ENCODE peak calls at places on chromosomes 5 and 9, in four cellular contexts. A, Z, H and D are unnamed samples.

GRCh38 chr5:169945831-169946261 is 34.4 kb downstream of the INSYN2B start:
- DNase-seq in A (no peak), Z (peak), H (no peak), D (no peak)

GRCh38 chr5:133512896-133513295 is 99.4 kb downstream of the FSTL4 start:
- DNase-seq in A (no peak), Z (no peak), H (no peak), D (no peak)

GRCh38 chr5:161034456-161034855 is 182.4 kb upstream of the ATP10B start:
- DNase-seq in A (no peak), Z (no peak), H (no peak), D (no peak)

GRCh38 chr9:133727277-133727875 is 10.8 kb downstream of the SARDH start:
- DNase-seq in A (no peak), Z (no peak), H (no peak), D (no peak)

GRCh38 chr9:128823362-128823902 is 5.1 kb downstream of the ENDOG start:
- DNase-seq in A (no peak), Z (no peak), H (no peak), D (no peak)

GRCh38 chr9:35342221-35342620 is 147.7 kb upstream of the RUSC2 start:
- DNase-seq in A (no peak), Z (no peak), H (no peak), D (no peak)

GRCh38 chr5:100505984-100506670 is 29.0 kb upstream of the FAM174A start:
- DNase-seq in A (no peak), Z (no peak), H (no peak), D (no peak)

GRCh38 chr5:108858959-108859358 is 111.3 kb downstream of the FER start:
- DNase-seq in A (no peak), Z (no peak), H (no peak), D (peak)

GRCh38 chr5:171840701-171841522 is 55.3 kb downstream of the SMIM23 start:
- DNase-seq in A (no peak), Z (no peak), H (peak), D (no peak)

GRCh38 chr5:179422840-179423523 is 77.7 kb upstream of the ADAMTS2 start:
- DNase-seq in A (no peak), Z (no peak), H (no peak), D (no peak)

GRCh38 chr5:24103624-24104023 is 541.2 kb downstream of the CDH10 start:
- DNase-seq in A (no peak), Z (no peak), H (no peak), D (no peak)

GRCh38 chr5:130871346-130872086 is 293.5 kb downstream of the HINT1 start:
- DNase-seq in A (peak), Z (peak), H (peak), D (no peak)

GRCh38 chr5:38535281-38535750 is 21.1 kb downstream of the LIFR start:
- DNase-seq in A (peak), Z (no peak), H (no peak), D (no peak)

GRCh38 chr9:130900701-130901497 is 4.3 kb upstream of the QRFP start:
- DNase-seq in A (no peak), Z (no peak), H (peak), D (no peak)
- TF ChIP-seq CREM in A (no peak), Z (no peak), H (no peak), D (no peak)

GRCh38 chr5:116672203-116672602 is 97.6 kb upstream of the SEMA6A start:
- DNase-seq in A (no peak), Z (no peak), H (no peak), D (no peak)

GRCh38 chr5:116673453-116673852 is 98.8 kb upstream of the SEMA6A start:
- DNase-seq in A (no peak), Z (no peak), H (no peak), D (no peak)

GRCh38 chr5:116674881-116675627 is 100.4 kb upstream of the SEMA6A start:
- DNase-seq in A (no peak), Z (no peak), H (no peak), D (no peak)

GRCh38 chr5:116671211-116671736 is 96.7 kb upstream of the SEMA6A start:
- DNase-seq in A (peak), Z (no peak), H (no peak), D (peak)

DNA sequence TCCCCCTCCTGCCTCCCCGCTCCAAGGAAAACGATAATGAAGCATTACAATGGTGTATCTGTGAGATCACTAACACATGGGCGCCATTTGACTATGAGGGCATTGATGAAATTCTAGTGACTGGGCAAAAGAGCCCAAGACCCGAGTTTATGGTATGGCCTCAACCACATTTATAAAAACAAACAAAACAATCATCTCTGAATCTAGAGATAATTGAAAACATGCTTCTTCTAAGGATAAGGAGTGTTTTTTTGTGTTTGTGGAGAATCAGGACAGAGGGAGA is 100.9 kb upstream of the SEMA6A start:
- DNase-seq in A (no peak), Z (no peak), H (no peak), D (no peak)
- TF ChIP-seq CREM in A (no peak), Z (no peak), H (no peak), D (no peak)

GRCh38 chr5:59673438-59674058 is 220.0 kb downstream of the PDE4D start:
- DNase-seq in A (peak), Z (no peak), H (peak), D (no peak)
- TF ChIP-seq CREM in A (no peak), Z (no peak), H (no peak), D (no peak)

DNA sequence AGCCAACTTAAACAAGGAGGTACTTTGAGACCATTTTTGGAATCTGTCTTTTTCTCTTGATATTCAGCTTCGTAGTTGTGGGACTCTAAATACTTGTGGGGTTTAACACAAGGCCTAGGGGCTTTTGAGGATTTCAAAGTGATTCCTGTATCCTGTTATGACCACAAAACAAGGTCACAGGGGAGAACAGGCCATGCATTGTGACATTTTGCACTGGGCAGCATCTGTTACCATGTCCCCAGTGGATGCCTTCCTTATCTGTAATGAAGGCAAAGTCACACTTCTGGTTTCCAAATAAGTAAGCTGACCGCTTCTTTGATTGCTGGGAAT is 192.2 kb downstream of the MTRR start:
- DNase-seq in A (no peak), Z (no peak), H (no peak), D (no peak)
- TF ChIP-seq CREM in A (no peak), Z (no peak), H (no peak), D (no peak)

GRCh38 chr9:21070171-21070571 is 7.6 kb downstream of the IFNB1 start:
- DNase-seq in A (no peak), Z (peak), H (no peak), D (no peak)
- TF ChIP-seq CREM in A (no peak), Z (no peak), H (no peak), D (no peak)

DNA sequence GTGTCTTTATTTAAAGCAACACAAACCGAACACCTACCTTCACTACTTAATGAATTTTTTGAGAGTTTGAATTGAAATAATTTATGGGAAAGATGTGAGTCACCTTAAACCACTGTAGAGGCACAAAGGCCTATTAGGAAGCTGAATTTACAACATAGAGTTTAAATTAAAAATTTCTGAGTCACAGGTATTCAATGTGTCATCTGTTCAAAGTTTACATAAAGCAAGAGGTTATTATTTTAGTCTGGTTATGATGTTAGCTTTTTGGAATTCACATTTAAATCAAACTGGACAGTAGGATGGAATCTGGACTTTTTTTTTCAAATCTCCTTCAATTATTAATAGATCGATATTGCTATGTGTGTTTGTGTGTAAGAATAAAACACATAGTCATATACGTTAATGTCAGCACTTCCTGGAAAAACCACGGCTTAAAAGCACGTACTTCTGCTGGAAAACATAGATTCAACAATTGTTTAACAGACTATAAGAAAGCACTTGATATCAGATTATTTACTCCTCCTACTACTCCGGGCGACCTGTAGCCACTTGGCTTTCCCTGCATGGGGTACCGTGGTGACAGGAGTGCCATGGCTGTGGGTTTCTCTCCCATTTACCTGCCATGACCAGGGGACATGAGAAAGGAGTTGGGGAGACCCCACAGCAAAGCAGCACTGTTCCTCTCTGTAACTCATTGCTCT is 638.6 kb downstream of the SEMA5A start:
- DNase-seq in A (no peak), Z (no peak), H (no peak), D (no peak)
- TF ChIP-seq CREM in A (no peak), Z (no peak), H (no peak), D (no peak)